ENCODE peak calls at places on chromosomes 6 and 20, in four cellular contexts. F is fibroblast of lung, Y is body of pancreas, G is MM.1S. U is an unnamed sample.

GRCh38 chr20:59933849-59934585 is 580 bp upstream of the SYCP2 start:
- DNase-seq in F (peak; percentile 59), Y (peak; percentile 88), G (peak; percentile 43), U (peak; percentile 49)

GRCh38 chr6:7262037-7262461 is 51.0 kb downstream of the SSR1 start:
- DNase-seq in F (no peak), Y (peak; percentile 44), G (no peak), U (no peak)

GRCh38 chr6:110395221-110395620 is 20.2 kb downstream of the DDO start:
- DNase-seq in F (no peak), Y (no peak), G (no peak), U (no peak)

GRCh38 chr6:170048615-170049256 is 242.1 kb downstream of the DLL1 start:
- DNase-seq in F (no peak), Y (no peak), G (no peak), U (peak; percentile 45)

GRCh38 chr20:56690531-56691175 is 61.5 kb downstream of the TFAP2C start:
- DNase-seq in F (no peak), Y (no peak), G (peak; percentile 36), U (no peak)

GRCh38 chr20:59025086-59025485 is 5.9 kb downstream of the TUBB1 start:
- DNase-seq in F (no peak), Y (no peak), G (no peak), U (no peak)

GRCh38 chr6:960356-960755 is 267.4 kb upstream of the EXOC2 start:
- DNase-seq in F (peak; percentile 1), Y (no peak), G (no peak), U (no peak)

GRCh38 chr6:34901930-34902329 is 12.9 kb downstream of the ANKS1A start:
- DNase-seq in F (peak; percentile 74), Y (no peak), G (no peak), U (peak; percentile 21)

GRCh38 chr20:6583134-6583738 is 184.2 kb upstream of the BMP2 start:
- DNase-seq in F (peak; percentile 49), Y (peak; percentile 69), G (peak; percentile 52), U (peak; percentile 59)

GRCh38 chr6:13120483-13121482 is 207.6 kb downstream of the TBC1D7 start:
- DNase-seq in F (no peak), Y (peak; percentile 94), G (no peak), U (no peak)

GRCh38 chr6:52286798-52287432 is 2.4 kb upstream of the MCM3 start:
- DNase-seq in F (peak; percentile 51), Y (peak; percentile 75), G (peak; percentile 61), U (peak; percentile 77)

GRCh38 chr6:1335367-1336037 is 23.6 kb downstream of the FOXQ1 start:
- DNase-seq in F (peak; percentile 92), Y (peak; percentile 83), G (no peak), U (peak; percentile 62)

GRCh38 chr6:82364087-82365010 is 732 bp downstream of the TPBG start:
- DNase-seq in F (peak; percentile 71), Y (peak; percentile 65), G (no peak), U (peak; percentile 60)

GRCh38 chr20:16476032-16476431 is 97.2 kb downstream of the KIF16B start:
- DNase-seq in F (peak; percentile 30), Y (no peak), G (peak; percentile 44), U (peak; percentile 70)

GRCh38 chr6:42424906-42425474 is 26.7 kb downstream of the TRERF1 start:
- DNase-seq in F (no peak), Y (no peak), G (no peak), U (no peak)

GRCh38 chr6:144935181-144935580 is 650.0 kb downstream of the UTRN start:
- DNase-seq in F (no peak), Y (no peak), G (no peak), U (no peak)

GRCh38 chr6:81612136-81612535 is 140.3 kb downstream of the TENT5A start:
- DNase-seq in F (no peak), Y (no peak), G (no peak), U (no peak)

GRCh38 chr6:5214570-5215052 is 46.1 kb downstream of the LYRM4 start:
- DNase-seq in F (no peak), Y (peak; percentile 22), G (no peak), U (peak; percentile 37)

GRCh38 chr20:59772931-59773913 is 160.2 kb downstream of the SYCP2 start:
- DNase-seq in F (no peak), Y (no peak), G (no peak), U (no peak)

GRCh38 chr6:107695061-107695715 is 128.9 kb downstream of the SCML4 start:
- DNase-seq in F (no peak), Y (no peak), G (no peak), U (peak; percentile 63)

GRCh38 chr6:157568702-157569101 is 187.7 kb downstream of the ZDHHC14 start:
- DNase-seq in F (no peak), Y (no peak), G (no peak), U (no peak)

GRCh38 chr6:8432614-8433013 is 2.7 kb downstream of the SLC35B3 start:
- DNase-seq in F (peak; percentile 17), Y (no peak), G (no peak), U (peak; percentile 29)

GRCh38 chr6:38131527-38131965 is 312.0 kb downstream of the ZFAND3 start:
- DNase-seq in F (peak; percentile 99), Y (no peak), G (no peak), U (peak; percentile 99)

GRCh38 chr6:150691463-150691862 is 91.8 kb downstream of the PLEKHG1 start:
- DNase-seq in F (peak; percentile 53), Y (no peak), G (no peak), U (no peak)

GRCh38 chr20:62571667-62572344 is 70.5 kb upstream of the SLCO4A1 start:
- DNase-seq in F (no peak), Y (no peak), G (no peak), U (no peak)

GRCh38 chr6:95087394-95088097 is 489.8 kb upstream of the MANEA start:
- DNase-seq in F (peak; percentile 89), Y (peak; percentile 8), G (no peak), U (peak; percentile 66)

GRCh38 chr20:9156529-9157280 is 87.8 kb downstream of the PLCB4 start:
- DNase-seq in F (no peak), Y (no peak), G (no peak), U (no peak)

GRCh38 chr20:21490105-21490504 is 23.8 kb downstream of the NKX2-2 start:
- DNase-seq in F (no peak), Y (no peak), G (no peak), U (no peak)

GRCh38 chr6:170111141-170111664 is 179.7 kb downstream of the DLL1 start:
- DNase-seq in F (no peak), Y (no peak), G (no peak), U (no peak)

GRCh38 chr6:56690519-56691200 is 48.0 kb upstream of the DST start:
- DNase-seq in F (peak; percentile 89), Y (no peak), G (no peak), U (peak; percentile 66)

DNA sequence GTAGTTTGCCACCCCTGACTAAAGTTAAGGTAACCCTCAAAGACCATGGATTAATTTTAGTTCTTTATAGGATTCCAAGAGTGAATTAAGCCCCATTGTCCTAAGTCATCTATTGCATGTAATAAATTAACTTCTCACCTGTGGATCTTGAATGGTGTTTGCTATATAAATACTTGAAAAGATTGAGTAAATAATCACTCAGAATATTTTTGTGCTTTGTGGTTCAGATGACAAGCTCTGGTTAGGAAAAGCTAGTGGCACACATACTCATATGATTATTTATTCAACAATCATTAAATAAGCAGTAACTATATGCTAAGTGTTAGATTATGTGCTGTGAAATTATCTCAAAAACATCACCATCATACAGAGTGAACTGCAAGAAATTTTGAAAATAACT is 203.2 kb downstream of the OGFRL1 start:
- DNase-seq in F (no peak), Y (no peak), G (no peak), U (no peak)
- H3K4me3 ChIP-seq in F (no peak overlapping the region), Y (no peak overlapping the region), G (no peak overlapping the region), U (no peak overlapping the region)

GRCh38 chr20:22974354-22974753 is 60.8 kb upstream of the SSTR4 start:
- DNase-seq in F (no peak), Y (peak; percentile 12), G (no peak), U (peak; percentile 36)
- TF ChIP-seq CTCF in F (no peak), Y (peak; percentile 16), G (peak; percentile 12), U (peak; percentile 60)

GRCh38 chr6:31624070-31624469 is 3.6 kb downstream of the PRRC2A start:
- DNase-seq in F (no peak), Y (no peak), G (no peak), U (no peak)

GRCh38 chr6:31621991-31622390 is 1.5 kb downstream of the PRRC2A start:
- DNase-seq in F (no peak), Y (no peak), G (no peak), U (no peak)

GRCh38 chr6:31620586-31621319 is at the start of gene PRRC2A:
- DNase-seq in F (no peak), Y (peak; percentile 97), G (no peak), U (no peak)

GRCh38 chr6:31621320-31621939 is 915 bp downstream of the PRRC2A start:
- DNase-seq in F (no peak), Y (no peak), G (no peak), U (no peak)

DNA sequence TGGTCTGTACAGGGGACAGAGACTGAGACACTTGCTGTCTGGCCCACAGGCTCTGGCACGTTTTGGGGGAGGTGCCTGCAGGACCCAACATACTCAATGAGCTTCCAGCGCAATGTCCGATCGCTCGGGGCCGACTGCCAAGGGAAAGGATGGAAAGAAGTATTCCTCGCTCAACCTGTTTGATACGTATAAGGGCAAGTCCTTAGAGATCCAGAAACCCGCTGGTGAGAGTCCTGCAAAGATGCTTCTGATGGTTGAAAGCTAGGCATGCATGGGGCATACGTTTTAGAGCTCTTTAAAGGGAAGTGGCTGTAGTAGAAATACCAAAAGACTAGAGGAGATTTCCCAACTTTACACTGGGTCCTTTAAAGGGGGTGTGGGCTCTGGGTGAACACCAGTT is 2.2 kb downstream of the PRRC2A start:
- DNase-seq in F (no peak), Y (peak; percentile 53), G (no peak), U (no peak)
- H3K4me3 ChIP-seq in F (peak overlapping the region; percentile 99), Y (no peak overlapping the region), G (no peak overlapping the region), U (peak overlapping the region; percentile 97)

DNA sequence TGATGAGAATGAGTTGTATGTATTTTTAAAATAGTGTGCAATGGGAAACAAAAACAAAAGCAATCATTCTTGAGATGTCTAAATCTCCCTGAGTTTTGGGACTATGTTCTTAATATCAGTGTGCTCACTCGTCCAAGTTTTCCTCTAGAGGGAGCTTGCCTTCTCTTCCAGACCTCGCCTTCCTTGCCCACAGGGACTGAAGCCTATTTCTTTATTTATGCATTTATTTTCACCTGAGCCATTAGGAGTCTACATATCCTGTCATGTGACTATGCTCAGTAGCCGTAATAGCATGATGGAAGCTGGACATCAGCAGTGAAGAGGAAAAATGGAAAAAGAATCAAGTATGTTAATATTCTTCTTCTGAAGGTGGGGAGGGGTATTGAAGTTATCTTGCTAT is 131.2 kb downstream of the SH3BGRL2 start:
- DNase-seq in F (peak; percentile 5), Y (no peak), G (no peak), U (peak; percentile 16)
- TF ChIP-seq CTCF in F (peak; percentile 28), Y (no peak), G (no peak), U (peak; percentile 38)

DNA sequence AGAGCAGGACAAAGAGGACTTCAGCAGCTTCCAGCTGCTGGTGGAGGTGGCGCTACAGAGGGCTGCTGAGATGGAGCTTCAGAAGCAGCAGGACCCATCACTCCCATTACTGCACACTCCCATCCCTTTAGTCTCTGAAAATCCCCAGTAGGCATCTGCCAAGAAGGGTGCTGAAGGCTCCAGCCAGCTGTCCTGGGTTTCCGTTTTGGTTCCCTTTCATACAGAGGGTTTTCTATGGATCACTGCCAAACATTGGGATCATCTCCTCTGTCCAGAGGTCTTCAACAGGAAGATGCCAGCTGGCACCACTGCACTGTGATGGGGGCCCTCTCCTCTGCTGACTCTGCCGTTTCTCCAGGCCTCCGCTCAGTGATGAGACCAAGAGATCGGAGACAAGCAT is 14.3 kb upstream of the RAB5IF start:
- DNase-seq in F (no peak), Y (no peak), G (no peak), U (no peak)
- H3K4me3 ChIP-seq in F (no peak overlapping the region), Y (no peak overlapping the region), G (no peak overlapping the region), U (no peak overlapping the region)

GRCh38 chr6:99467509-99468106 is 42.5 kb upstream of the PNISR start:
- DNase-seq in F (peak; percentile 10), Y (no peak), G (no peak), U (peak; percentile 49)
- TF ChIP-seq CTCF in F (peak; percentile 67), Y (peak; percentile 73), G (peak; percentile 52), U (peak; percentile 70)